ENCODE peak calls at places on chromosomes 2 and 18, in six cellular contexts. R, J, Y, D, N and L are unnamed samples. For H3K27me3, the result is how much of the 10 kb centered on the place peaks cover.

GRCh38 chr2:196097864-196098660 is 29.4 kb upstream of the DNAH7 start:
- DNase-seq in J (no peak), Y (no peak), D (no peak), N (no peak), R (no peak), L (no peak)

GRCh38 chr18:47893047-47893446 is 37.4 kb downstream of the SMAD2 start:
- DNase-seq in J (no peak), R (no peak), D (no peak), N (no peak), Y (no peak), L (no peak)

GRCh38 chr2:30359644-30360167 is 87.3 kb upstream of the LCLAT1 start:
- DNase-seq in R (no peak), N (no peak), Y (no peak), J (peak), D (peak), L (no peak)

GRCh38 chr2:181250691-181251090 is 206.5 kb upstream of the ITGA4 start:
- DNase-seq in Y (no peak), J (no peak), N (no peak), D (no peak), R (no peak), L (no peak)

GRCh38 chr2:54558188-54558975 is 102.3 kb downstream of the SPTBN1 start:
- DNase-seq in Y (peak), D (peak), N (peak), R (no peak), J (peak), L (peak)

GRCh38 chr2:201962766-201963555 is 70.7 kb upstream of the FZD7 start:
- DNase-seq in D (no peak), Y (no peak), R (no peak), N (no peak), J (no peak), L (no peak)

GRCh38 chr2:239791727-239792648 is 233.2 kb downstream of the NDUFA10 start:
- DNase-seq in R (no peak), J (no peak), Y (no peak), D (no peak), N (no peak), L (no peak)

GRCh38 chr2:126886906-126887280 is 11.8 kb upstream of the TEX51 start:
- DNase-seq in J (no peak), D (no peak), N (no peak), R (no peak), Y (no peak), L (no peak)

GRCh38 chr2:170715932-170716777 is 1.0 kb downstream of the SP5 start:
- DNase-seq in N (no peak), D (no peak), J (no peak), Y (no peak), R (no peak), L (no peak)

GRCh38 chr2:172227719-172228118 is 125.0 kb upstream of the DLX2 start:
- DNase-seq in Y (no peak), N (no peak), J (no peak), R (no peak), D (no peak), L (no peak)

GRCh38 chr18:22283397-22283796 is 114.0 kb downstream of the GATA6 start:
- DNase-seq in N (no peak), J (peak), Y (no peak), D (no peak), R (no peak), L (no peak)

GRCh38 chr18:44107187-44107586 is 573.5 kb upstream of the SETBP1 start:
- DNase-seq in D (no peak), Y (no peak), N (no peak), J (no peak), R (no peak), L (no peak)

GRCh38 chr2:46913471-46914381 is 1.9 kb downstream of the MCFD2 start:
- DNase-seq in J (peak), N (no peak), Y (no peak), D (peak), R (no peak), L (no peak)

GRCh38 chr2:10721344-10722251 is at the start of gene ATP6V1C2:
- DNase-seq in N (no peak), D (no peak), Y (peak), J (no peak), R (no peak), L (no peak)

GRCh38 chr2:45778720-45779171 is 127.3 kb downstream of the PRKCE start:
- DNase-seq in N (peak), Y (no peak), R (no peak), D (peak), J (peak), L (peak)

GRCh38 chr2:113980946-113981345 is 91.1 kb downstream of the ACTR3 start:
- DNase-seq in J (peak), D (no peak), Y (no peak), N (no peak), R (no peak), L (no peak)

GRCh38 chr18:47990981-47991380 is 60.5 kb upstream of the SMAD2 start:
- DNase-seq in R (no peak), N (no peak), D (no peak), Y (no peak), J (no peak), L (no peak)

GRCh38 chr2:58730764-58731487 is 489.8 kb upstream of the FANCL start:
- DNase-seq in R (no peak), D (no peak), N (no peak), J (no peak), Y (no peak), L (no peak)

GRCh38 chr2:187586091-187586632 is 31.9 kb upstream of the TFPI start:
- DNase-seq in Y (no peak), N (no peak), R (no peak), D (no peak), J (peak), L (peak)

GRCh38 chr2:136206613-136207012 is 88.7 kb upstream of the CXCR4 start:
- DNase-seq in Y (peak), J (no peak), N (no peak), D (no peak), R (no peak), L (no peak)

GRCh38 chr2:20093263-20094141 is 42.1 kb upstream of the LAPTM4A start:
- DNase-seq in R (peak), N (no peak), Y (no peak), J (peak), D (peak), L (no peak)

GRCh38 chr2:163252199-163252598 is 413.6 kb upstream of the KCNH7 start:
- DNase-seq in J (no peak), D (no peak), N (no peak), Y (no peak), R (no peak), L (no peak)

DNA sequence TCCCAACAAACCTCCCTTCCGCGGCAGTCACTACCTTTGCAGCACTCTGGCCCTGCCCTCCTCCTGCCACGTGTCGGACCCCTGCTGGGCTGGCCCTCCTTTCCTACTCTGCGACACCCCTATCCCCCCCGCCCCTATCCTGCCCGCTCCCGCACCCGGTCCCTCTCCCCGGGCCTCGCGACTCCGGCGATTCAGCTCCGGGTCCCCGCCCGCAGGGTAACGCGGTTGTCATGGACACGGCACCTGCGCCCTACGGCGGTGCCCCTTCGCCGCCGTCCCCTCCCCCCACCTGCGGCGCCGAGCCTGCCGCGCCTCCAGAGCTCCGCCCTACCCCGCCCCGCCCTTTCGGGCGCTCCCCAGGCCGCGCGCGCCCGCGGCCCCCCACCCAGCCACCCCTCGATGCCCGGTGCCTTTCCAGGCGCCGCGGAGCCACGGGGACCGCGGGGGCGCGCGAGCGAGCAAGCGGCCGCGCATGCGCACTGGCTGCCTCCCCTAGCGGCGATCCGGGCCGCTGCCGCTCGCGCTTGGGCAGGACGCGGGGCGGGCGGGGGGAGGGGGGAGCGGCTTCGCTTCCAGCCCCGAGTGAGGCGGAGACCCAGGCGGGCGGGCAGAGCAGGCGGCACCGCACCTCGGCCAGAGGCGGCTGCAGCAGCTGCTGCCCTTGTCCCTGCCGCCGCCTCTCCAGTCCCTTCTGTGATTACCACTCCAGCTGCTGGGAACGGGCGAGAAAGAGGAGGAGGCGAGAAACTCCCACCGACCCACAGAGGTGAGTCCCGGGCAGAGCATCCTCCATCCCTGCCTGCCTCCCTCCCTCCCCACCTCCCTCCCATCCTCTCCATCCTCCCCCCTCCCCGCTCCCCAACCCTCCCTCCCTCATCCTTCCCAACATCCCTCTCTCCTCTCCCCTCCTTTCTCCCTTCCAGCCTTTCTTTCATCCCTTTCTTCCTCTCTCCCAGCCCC is at the start of gene CTNNA2:
- DNase-seq in Y (peak), N (no peak), R (no peak), J (no peak), D (no peak), L (no peak)
- H3K4me3 ChIP-seq in Y (peak), N (no peak), R (peak), J (no peak), D (peak), L (no peak)

GRCh38 chr2:106956879-106957278 is 70.9 kb upstream of the ST6GAL2 start:
- DNase-seq in N (no peak), D (no peak), J (peak), Y (no peak), R (peak), L (no peak)

GRCh38 chr2:106961328-106961727 is 75.4 kb upstream of the ST6GAL2 start:
- DNase-seq in J (peak), D (no peak), Y (no peak), R (no peak), N (no peak), L (no peak)

GRCh38 chr2:106963156-106963555 is 77.2 kb upstream of the ST6GAL2 start:
- DNase-seq in R (no peak), D (no peak), N (no peak), J (no peak), Y (no peak), L (no peak)

GRCh38 chr2:106960633-106961205 is 74.8 kb upstream of the ST6GAL2 start:
- DNase-seq in Y (no peak), N (no peak), R (no peak), J (no peak), D (no peak), L (no peak)

GRCh38 chr2:106959975-106960632 is 74.1 kb upstream of the ST6GAL2 start:
- DNase-seq in D (no peak), Y (no peak), N (no peak), J (no peak), R (no peak), L (no peak)
- H3K27me3 ChIP-seq in D (under half), Y (under half), N (under half), J (under half), R (under half), L (under half)

DNA sequence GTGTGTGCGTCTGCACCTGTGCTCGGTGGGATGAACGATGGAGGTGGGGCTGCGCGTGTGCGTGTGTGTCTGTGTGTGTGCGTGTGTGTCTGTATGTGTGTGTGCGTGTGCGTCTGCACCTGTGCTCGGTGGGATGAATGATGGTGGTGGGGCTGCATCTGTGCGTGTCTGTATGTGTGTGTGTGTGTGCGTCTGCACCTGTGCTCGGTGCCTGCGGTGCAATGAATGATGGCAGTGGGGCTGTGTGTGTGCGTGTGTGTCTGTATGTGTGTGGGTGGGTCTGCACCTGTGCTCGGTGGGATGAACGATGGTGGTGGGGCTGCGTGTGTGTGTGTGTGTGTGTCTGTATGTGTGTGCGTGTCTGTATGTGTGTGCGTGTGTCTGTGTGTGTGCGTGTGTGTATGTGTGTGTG is 48.5 kb upstream of the CTDP1 start:
- DNase-seq in D (peak), Y (no peak), R (no peak), N (no peak), J (no peak), L (no peak)
- H3K4me3 ChIP-seq in D (no peak), Y (no peak), R (no peak), N (no peak), J (no peak), L (no peak)

GRCh38 chr2:112985090-112985489 is 7.3 kb downstream of the IL36G start:
- DNase-seq in R (no peak), Y (no peak), N (no peak), J (no peak), D (no peak), L (peak)

GRCh38 chr2:112980537-112980936 is 2.7 kb downstream of the IL36G start:
- DNase-seq in R (no peak), Y (no peak), N (no peak), J (no peak), D (no peak), L (no peak)

GRCh38 chr2:112977559-112978056 is at the start of gene IL36G:
- DNase-seq in D (no peak), Y (no peak), J (no peak), N (no peak), R (no peak), L (no peak)

DNA sequence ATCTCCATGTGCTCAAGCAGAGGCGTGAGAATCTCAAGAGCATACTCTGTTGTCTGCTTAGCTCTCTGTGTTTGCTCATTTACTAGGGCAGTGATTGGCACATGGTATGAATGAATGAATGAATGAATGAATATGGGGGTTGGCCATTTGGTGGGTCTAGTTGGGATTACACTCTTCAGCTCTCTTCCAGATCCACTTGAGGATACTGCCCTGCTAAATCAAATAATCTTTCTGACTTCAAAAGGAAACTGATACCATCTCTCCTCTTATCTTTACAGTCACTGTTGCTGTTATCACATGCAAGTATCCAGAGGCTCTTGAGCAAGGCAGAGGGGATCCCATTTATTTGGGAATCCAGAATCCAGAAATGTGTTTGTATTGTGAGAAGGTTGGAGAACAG is 1.9 kb downstream of the IL36G start:
- DNase-seq in D (no peak), Y (no peak), N (no peak), J (no peak), R (no peak), L (no peak)
- H3K27me3 ChIP-seq in D (under half), Y (under half), N (under half), J (under half), R (under half), L (under half)

DNA sequence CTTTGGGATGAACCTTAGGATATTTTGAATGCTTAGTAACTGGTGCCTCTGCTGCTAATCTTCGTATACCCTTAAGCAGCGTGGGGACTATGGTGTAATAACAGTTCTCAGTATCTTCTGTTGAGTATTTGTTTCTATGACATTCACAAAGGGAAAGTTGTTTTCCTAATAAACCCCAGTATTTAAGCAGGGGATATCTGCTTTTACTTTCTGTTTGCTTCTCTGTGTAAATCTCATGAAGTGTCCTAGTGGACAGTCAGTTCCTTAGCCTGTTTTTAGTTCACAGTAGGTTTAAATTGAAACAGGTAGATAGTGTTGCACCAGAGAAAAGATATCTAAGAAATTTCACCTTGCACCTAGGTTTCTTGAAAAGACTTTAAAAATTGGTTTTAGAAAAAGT is 14.9 kb downstream of the KIAA1328 start:
- DNase-seq in J (peak), R (no peak), D (no peak), Y (no peak), N (no peak), L (peak)
- H3K4me3 ChIP-seq in J (no peak), R (no peak), D (no peak), Y (no peak), N (no peak), L (no peak)

GRCh38 chr18:2843161-2843560 is 3.6 kb upstream of the EMILIN2 start:
- DNase-seq in R (no peak), J (no peak), N (no peak), Y (no peak), D (no peak), L (no peak)
- H3K27me3 ChIP-seq in R (half or more), J (half or more), N (under half), Y (under half), D (under half), L (under half)

GRCh38 chr2:173866858-173867620 is 98.1 kb downstream of the SP3 start:
- DNase-seq in Y (no peak), D (peak), J (no peak), R (no peak), N (no peak), L (no peak)
- H3K4me3 ChIP-seq in Y (no peak), D (no peak), J (no peak), R (no peak), N (no peak), L (no peak)